ENCODE peak calls at places on chromosomes 16 and 17, in nine cellular contexts. T is Caco-2; O is HFF-Myc; U is CD8-positive, alpha-beta T cell; K is epithelial cell of esophagus; Z is esophagus squamous epithelium; B is GM12865; Y is endodermal cell; A is cardiac fibroblast. M is an unnamed sample.

GRCh38 chr16:7653746-7654145 is 321.1 kb downstream of the RBFOX1 start:
- DNase-seq in U (no peak), O (no peak), K (no peak), Z (no peak), T (no peak), A (no peak), B (no peak), Y (no peak), M (no peak)

GRCh38 chr17:44782349-44782850 is 23.6 kb downstream of the ADAM11 start:
- DNase-seq in U (no peak), Z (no peak), O (no peak), A (no peak), Y (peak), K (no peak), B (no peak), T (no peak), M (no peak)

GRCh38 chr16:77289331-77289809 is 90.2 kb downstream of the SYCE1L start:
- DNase-seq in U (no peak), B (no peak), K (peak), O (no peak), T (peak), A (peak), Z (no peak), Y (no peak), M (no peak)

GRCh38 chr16:30028438-30029093 is 2.5 kb downstream of the TLCD3B start:
- DNase-seq in O (no peak), A (no peak), Y (peak), K (peak), T (no peak), B (peak), U (peak), Z (no peak), M (no peak)

GRCh38 chr16:58124601-58124915 is 4.6 kb downstream of the CFAP20 start:
- DNase-seq in B (no peak), T (no peak), Z (no peak), K (peak), O (no peak), Y (no peak), A (peak), U (no peak), M (no peak)

GRCh38 chr16:48220891-48221290 is 23.2 kb upstream of the LONP2 start:
- DNase-seq in U (no peak), K (no peak), O (no peak), B (no peak), Y (no peak), Z (no peak), T (no peak), A (no peak), M (no peak)

GRCh38 chr17:77808663-77809425 is 149.7 kb upstream of the TNRC6C start:
- DNase-seq in B (no peak), A (no peak), K (no peak), O (no peak), Y (no peak), U (no peak), T (no peak), Z (no peak), M (no peak)

GRCh38 chr17:29661220-29661619 is 38.5 kb upstream of the CORO6 start:
- DNase-seq in K (no peak), U (no peak), O (no peak), Z (no peak), Y (no peak), A (no peak), T (no peak), B (no peak), M (no peak)

GRCh38 chr16:65024649-65025243 is 97.1 kb downstream of the CDH11 start:
- DNase-seq in Y (no peak), U (no peak), A (peak), O (no peak), T (no peak), B (no peak), K (peak), Z (no peak), M (no peak)

GRCh38 chr17:66698270-66698669 is 136.6 kb upstream of the CACNG5 start:
- DNase-seq in Z (no peak), K (no peak), A (no peak), T (no peak), U (no peak), O (no peak), B (no peak), Y (no peak), M (no peak)

GRCh38 chr16:84617068-84617630 is 729 bp downstream of the COTL1 start:
- DNase-seq in O (no peak), U (peak), Y (peak), T (no peak), K (peak), A (peak), Z (no peak), B (peak), M (no peak)

GRCh38 chr16:62066747-62067146 is 30.5 kb upstream of the CDH8 start:
- DNase-seq in O (no peak), A (no peak), T (no peak), K (no peak), Y (no peak), B (no peak), U (no peak), Z (no peak), M (no peak)

GRCh38 chr17:28404812-28405570 is 1.0 kb downstream of the SLC46A1 start:
- DNase-seq in Y (peak), B (no peak), K (no peak), O (no peak), A (peak), Z (no peak), T (no peak), U (no peak), M (no peak)

GRCh38 chr17:14297161-14297851 is 3.6 kb upstream of the HS3ST3B1 start:
- DNase-seq in K (peak), Z (no peak), Y (peak), B (no peak), A (peak), U (peak), T (no peak), O (no peak), M (no peak)

GRCh38 chr16:61564741-61565140 is 471.5 kb downstream of the CDH8 start:
- DNase-seq in T (no peak), O (no peak), U (no peak), A (no peak), K (no peak), Y (no peak), Z (no peak), B (no peak), M (no peak)

GRCh38 chr17:2214047-2214717 is 89.4 kb downstream of the SMG6 start:
- DNase-seq in T (no peak), Y (peak), O (no peak), Z (no peak), A (peak), B (no peak), K (peak), U (no peak), M (no peak)

GRCh38 chr17:77723071-77723908 is 235.2 kb upstream of the TNRC6C start:
- DNase-seq in U (no peak), O (no peak), Z (no peak), Y (peak), B (no peak), T (no peak), K (no peak), A (no peak), M (no peak)

GRCh38 chr17:75589919-75590303 is 2.3 kb downstream of the MYO15B start:
- DNase-seq in O (no peak), K (no peak), Y (no peak), U (no peak), T (peak), A (no peak), Z (no peak), B (no peak), M (no peak)
- H3K4me3 ChIP-seq in O (no peak), K (no peak), Y (peak), U (peak), T (peak), A (no peak), Z (peak), B (no peak), M (no peak)

GRCh38 chr16:67264277-67264676 is 15.1 kb upstream of the PLEKHG4 start:
- DNase-seq in B (no peak), Y (no peak), T (no peak), Z (no peak), A (no peak), U (no peak), K (no peak), O (no peak), M (no peak)
- TF ChIP-seq CTCF in B (peak), Y (peak), T (peak), Z (no peak), A (peak), U (no peak), K (no peak), O (peak), M (peak)

GRCh38 chr16:27429981-27430441 is 28.0 kb downstream of the IL21R start:
- DNase-seq in Z (no peak), Y (no peak), U (peak), A (no peak), O (no peak), T (no peak), K (no peak), B (peak), M (no peak)
- H3K4me3 ChIP-seq in Z (no peak), Y (no peak), U (no peak), A (no peak), O (no peak), T (no peak), K (no peak), B (peak), M (peak)

GRCh38 chr17:70622382-70623260 is 453.3 kb downstream of the KCNJ2 start:
- DNase-seq in Y (peak), U (no peak), K (peak), T (peak), Z (no peak), B (peak), O (no peak), A (peak), M (no peak)
- TF ChIP-seq CTCF in Y (peak), U (no peak), K (peak), T (peak), Z (peak), B (peak), O (peak), A (peak), M (peak)

DNA sequence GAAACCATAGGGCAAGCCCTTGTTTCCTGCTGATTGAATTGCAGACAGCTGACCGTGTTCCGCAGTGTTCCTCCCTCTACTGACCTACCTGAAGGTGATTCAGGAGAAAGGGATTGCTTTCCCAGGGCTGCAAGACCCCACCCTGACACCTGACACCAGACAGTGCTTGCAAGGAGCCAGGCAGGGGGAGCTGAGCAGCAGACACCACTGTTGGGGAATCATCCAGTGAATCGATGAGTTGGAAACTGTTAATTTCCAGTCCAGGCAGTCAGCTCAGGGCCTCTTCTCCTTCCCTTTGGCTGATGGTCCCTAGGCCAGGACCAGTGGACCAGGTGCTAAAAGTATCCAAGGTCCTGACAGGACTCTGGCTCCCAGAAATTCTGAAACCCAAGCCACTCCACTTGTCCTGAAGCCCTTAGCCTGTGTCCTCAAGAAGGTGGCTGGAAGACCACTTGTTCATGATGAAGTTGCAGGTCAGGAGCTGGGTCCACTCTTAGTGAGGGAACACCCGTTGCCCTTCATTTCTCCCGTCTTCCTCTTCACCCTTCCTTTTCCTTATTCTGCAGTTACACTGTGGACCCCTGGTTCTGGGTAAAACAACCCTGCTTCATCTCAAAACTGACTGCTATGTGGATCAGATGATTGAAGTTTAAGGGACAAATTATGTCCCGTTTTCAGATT is 9.5 kb upstream of the UNK start:
- DNase-seq in Y (peak), T (peak), K (peak), U (no peak), A (no peak), O (no peak), B (no peak), Z (no peak), M (no peak)
- H3K4me3 ChIP-seq in Y (no peak), T (no peak), K (no peak), U (no peak), A (no peak), O (no peak), B (no peak), Z (no peak), M (no peak)

DNA sequence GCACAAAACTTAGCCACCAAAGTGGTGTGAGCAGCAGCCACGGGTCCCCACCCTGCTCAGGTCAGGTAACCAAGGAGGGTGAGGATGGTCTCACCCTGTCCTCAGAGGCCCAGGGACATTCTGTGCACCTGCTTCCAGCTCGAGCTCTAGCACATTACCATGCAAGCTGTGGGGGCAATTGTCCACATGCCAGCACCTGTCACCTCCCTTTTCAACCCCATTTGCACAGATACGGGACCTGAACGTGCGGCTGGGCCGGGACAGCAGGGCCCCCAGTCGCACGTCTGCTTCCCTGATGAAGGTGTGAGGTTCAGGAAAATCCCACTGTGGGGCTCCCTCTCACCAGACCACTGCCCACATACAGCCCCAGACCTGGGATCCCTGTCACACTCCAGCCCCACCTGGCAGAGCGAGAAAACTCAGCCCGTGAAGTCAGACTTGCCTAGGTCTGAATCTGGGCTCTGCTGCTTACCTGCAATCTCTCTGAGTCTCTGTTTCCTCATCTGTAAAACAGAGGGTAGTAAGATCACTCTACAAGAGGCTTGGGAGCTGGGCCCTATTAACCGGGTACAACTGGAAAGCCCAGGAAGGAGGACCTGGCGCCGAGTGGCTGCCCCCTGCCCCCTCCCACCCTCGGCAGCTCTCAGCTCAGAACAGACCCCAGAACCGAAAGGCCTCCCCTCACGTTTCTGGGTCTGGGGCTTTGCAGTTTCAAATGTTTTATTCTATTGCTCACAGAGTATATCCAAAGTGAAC is 7.9 kb downstream of the WFIKKN2 start:
- DNase-seq in T (peak), Y (peak), Z (no peak), K (no peak), B (no peak), U (no peak), A (no peak), O (no peak), M (no peak)
- TF ChIP-seq CTCF in T (no peak), Y (no peak), Z (no peak), K (no peak), B (no peak), U (no peak), A (no peak), O (no peak), M (no peak)

DNA sequence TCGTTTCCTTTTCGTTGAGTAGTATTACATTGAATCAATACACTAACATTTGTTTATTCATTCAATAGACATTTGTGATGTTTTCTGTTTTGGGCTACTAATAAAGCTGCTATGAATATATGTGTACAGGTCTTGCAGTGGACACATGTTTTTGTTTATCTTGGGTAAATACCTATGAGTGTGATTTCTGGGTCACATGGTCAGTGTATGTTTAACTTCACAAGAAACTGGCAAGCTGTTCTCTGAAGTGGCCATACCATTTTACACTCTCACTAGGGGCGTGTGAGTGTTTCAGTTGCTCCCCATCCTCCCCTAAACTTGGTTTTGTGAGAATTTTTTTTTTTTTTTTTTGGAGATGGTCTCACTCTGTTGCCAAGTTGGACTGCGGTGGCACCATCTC is 35.0 kb downstream of the PKD1L3 start:
- DNase-seq in O (no peak), U (no peak), A (no peak), K (no peak), T (no peak), Y (no peak), Z (no peak), B (no peak), M (no peak)
- H3K4me3 ChIP-seq in O (no peak), U (no peak), A (no peak), K (no peak), T (no peak), Y (no peak), Z (no peak), B (no peak), M (no peak)